ENCODE peak calls at places on chromosomes 11 and 22, in five cellular contexts. R is cardiac fibroblast, L is astrocyte of the cerebellum, Q is fibroblast of lung, J is ovary. N is an unnamed sample.

GRCh38 chr22:36147196-36147788 is 13.3 kb downstream of the APOL3 start:
- DNase-seq in Q (no peak), R (no peak), J (no peak), L (no peak), N (no peak)

GRCh38 chr11:63841554-63841953 is 2.6 kb downstream of the MARK2 start:
- DNase-seq in Q (no peak), L (no peak), J (no peak), R (peak), N (no peak)

GRCh38 chr11:7278314-7278917 is 26.7 kb downstream of the SYT9 start:
- DNase-seq in L (peak), R (peak), Q (peak), J (no peak), N (peak)

GRCh38 chr11:8235925-8236324 is 27.8 kb downstream of the LMO1 start:
- DNase-seq in J (no peak), L (no peak), R (no peak), Q (no peak), N (no peak)

GRCh38 chr11:63667993-63668392 is 3.2 kb downstream of the ATL3 start:
- DNase-seq in Q (peak), L (peak), J (no peak), R (peak), N (peak)

GRCh38 chr11:35274909-35275807 is 136.2 kb downstream of the CD44 start:
- DNase-seq in L (no peak), J (no peak), R (peak), Q (peak), N (no peak)

GRCh38 chr11:67674442-67674871 is at the start of gene ALDH3B2:
- DNase-seq in J (no peak), Q (no peak), L (no peak), R (no peak), N (no peak)

GRCh38 chr11:132100583-132100982 is 730.2 kb downstream of the NTM start:
- DNase-seq in R (no peak), L (no peak), Q (no peak), J (no peak), N (no peak)

GRCh38 chr22:30279389-30279788 is 9.9 kb downstream of the CASTOR1 start:
- DNase-seq in R (peak), Q (no peak), L (no peak), J (no peak), N (peak)

GRCh38 chr11:108551653-108552462 is 41.7 kb downstream of the EXPH5 start:
- DNase-seq in L (no peak), J (no peak), R (peak), Q (peak), N (peak)

GRCh38 chr11:128881221-128881620 is 9.9 kb upstream of the KCNJ5 start:
- DNase-seq in J (no peak), Q (no peak), R (no peak), L (no peak), N (no peak)

GRCh38 chr11:8832571-8833260 is 78.3 kb upstream of the AKIP1 start:
- DNase-seq in R (peak), J (no peak), Q (peak), L (peak), N (peak)

GRCh38 chr22:17281026-17281809 is 62.0 kb upstream of the ADA2 start:
- DNase-seq in R (no peak), Q (no peak), L (no peak), J (no peak), N (no peak)
- H3K4me3 ChIP-seq in R (no peak), Q (no peak), L (no peak), J (no peak), N (no peak)

GRCh38 chr11:17354070-17354924 is 2.7 kb downstream of the NCR3LG1 start:
- DNase-seq in R (peak), J (peak), L (peak), Q (peak), N (peak)
- TF ChIP-seq CTCF in R (peak), J (peak), L (peak), Q (peak), N (peak)

DNA sequence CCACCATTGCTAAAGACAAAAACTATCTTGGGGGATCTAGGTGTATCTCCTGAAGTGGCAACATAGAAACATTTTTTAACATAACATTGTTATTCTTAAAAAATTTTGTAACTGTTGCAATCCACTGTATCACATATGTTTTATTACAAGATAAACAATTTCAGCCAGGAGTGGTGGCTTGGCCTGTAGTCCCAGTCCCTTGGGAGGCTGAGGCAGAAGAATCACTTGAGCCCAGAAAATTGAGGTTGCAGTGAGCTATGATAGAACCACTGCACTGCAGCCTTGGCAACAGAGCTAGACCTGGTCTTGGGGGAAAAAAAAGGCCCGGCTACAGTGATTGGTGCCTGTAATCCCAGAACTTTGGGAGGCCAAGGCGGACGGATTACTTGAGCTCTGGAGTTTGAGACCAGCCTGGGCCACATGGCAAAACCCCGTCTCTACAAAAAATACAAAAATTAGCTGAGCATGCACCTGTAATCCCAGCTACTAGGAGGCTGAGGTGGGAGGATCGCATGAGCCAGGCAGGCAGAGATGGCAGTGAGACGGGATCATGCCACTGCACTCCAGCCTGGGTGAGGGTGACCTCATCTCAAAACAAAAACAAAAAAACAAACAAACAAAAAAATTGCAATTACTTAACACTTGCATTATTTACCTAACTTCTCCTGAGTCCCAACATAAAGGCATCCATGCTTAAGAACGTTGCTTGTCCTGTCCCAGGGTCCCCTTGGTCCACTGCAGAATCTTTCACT is 1.5 kb upstream of the DEPDC5 start:
- DNase-seq in Q (no peak), R (no peak), L (no peak), J (no peak), N (no peak)
- H3K4me3 ChIP-seq in Q (no peak), R (no peak), L (no peak), J (no peak), N (no peak)

GRCh38 chr22:39010946-39011625 is 3.0 kb upstream of the APOBEC3C start:
- DNase-seq in Q (no peak), J (no peak), L (no peak), R (no peak), N (no peak)
- TF ChIP-seq CTCF in Q (no peak), J (no peak), L (no peak), R (no peak), N (no peak)

GRCh38 chr11:77633856-77634425 is 3.7 kb downstream of the CLNS1A start:
- DNase-seq in Q (peak), R (peak), L (no peak), J (no peak), N (peak)
- H3K4me3 ChIP-seq in Q (no peak), R (no peak), L (no peak), J (no peak), N (peak)

DNA sequence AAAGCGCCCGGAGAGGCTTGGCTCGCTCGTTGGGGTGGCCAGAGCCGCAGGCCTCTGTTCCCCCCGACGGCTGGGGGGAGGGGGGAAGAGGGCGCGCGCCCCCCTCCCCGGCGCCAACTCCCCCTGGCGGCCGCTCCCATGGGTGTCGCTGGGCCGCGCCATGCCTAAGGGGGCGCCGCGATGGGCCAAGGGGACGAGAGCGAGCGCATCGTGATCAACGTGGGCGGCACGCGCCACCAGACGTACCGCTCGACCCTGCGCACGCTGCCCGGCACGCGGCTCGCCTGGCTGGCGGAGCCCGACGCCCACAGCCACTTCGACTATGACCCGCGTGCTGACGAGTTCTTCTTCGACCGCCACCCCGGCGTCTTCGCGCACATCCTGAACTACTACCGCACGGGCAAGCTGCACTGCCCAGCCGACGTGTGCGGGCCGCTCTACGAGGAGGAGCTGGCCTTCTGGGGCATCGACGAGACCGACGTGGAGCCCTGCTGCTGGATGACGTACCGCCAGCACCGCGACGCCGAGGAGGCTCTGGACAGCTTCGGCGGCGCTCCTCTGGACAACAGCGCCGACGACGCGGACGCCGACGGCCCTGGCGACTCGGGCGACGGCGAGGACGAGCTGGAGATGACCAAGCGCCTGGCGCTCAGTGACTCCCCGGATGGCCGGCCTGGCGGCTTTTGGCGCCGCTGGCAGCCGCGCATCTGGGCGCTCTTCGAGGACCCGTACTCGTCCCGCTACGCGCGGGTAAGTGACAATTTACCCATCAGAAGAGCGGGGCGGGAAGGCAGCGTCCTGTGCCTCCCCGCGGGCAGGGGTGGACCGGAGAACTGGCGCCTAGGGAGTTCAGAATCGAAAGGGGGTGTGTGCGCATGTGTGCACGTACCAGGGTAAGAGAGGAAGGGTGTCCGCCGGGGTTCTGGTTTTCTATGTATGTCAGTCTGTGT is 1.5 kb downstream of the KCNC1 start:
- DNase-seq in L (no peak), R (no peak), Q (no peak), J (no peak), N (no peak)
- TF ChIP-seq CTCF in L (peak), R (peak), Q (peak), J (no peak), N (peak)

DNA sequence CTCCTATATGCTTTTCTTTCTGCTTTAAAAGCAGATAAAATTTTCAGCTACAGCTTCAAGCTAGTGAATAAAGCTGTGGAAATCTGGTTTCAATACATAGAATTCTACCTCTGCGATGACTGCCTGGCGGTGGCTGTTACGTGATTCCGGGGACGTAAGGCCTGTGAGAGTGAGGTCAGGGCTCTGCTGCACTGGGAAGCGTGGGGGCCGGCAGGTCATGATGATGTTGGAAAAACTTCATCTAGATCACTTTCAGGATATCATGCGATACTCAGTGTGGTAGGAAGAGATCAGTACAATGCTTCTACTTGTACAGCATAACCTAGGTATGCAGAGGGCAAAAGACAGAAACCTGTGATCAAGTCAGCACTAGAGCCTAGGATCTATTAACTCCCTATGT is 546.8 kb upstream of the B3GAT1 start:
- DNase-seq in Q (no peak), R (no peak), L (no peak), J (no peak), N (no peak)
- H3K4me3 ChIP-seq in Q (no peak), R (no peak), L (no peak), J (no peak), N (no peak)

DNA sequence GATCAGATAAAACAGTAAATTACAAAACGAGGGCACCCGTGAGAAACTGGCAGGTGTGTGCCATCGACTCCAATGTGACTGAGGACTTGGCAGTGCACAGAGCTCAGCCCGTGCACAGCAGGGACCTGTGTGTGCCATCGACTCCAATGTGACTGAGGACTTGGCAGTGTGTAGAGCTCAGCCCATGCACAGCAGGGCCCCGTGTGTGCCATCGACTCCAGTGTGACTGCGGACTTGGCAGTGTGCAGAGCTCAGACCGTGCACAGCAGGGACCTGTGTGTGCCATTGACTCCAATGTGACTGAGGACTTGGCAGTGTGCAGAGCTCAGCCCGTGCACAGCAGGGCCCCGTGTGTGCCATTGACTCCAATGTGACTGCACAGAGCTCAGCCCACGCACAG is 347.3 kb upstream of the B3GAT1 start:
- DNase-seq in J (no peak), Q (no peak), L (no peak), R (no peak), N (no peak)
- TF ChIP-seq CTCF in J (no peak), Q (no peak), L (no peak), R (no peak), N (no peak)

N was measured in fibroblast of villous mesenchyme.